ENCODE peak calls at places on chromosomes 5 and 9, in eight cellular contexts. R is activated T-cell treated with anti-CD3 and anti-CD28 coated beads, Interleukin-2, amount 50 U/mL, for 4 hours; M is stimulated activated CD8-positive, alpha-beta memory T cell treated with anti-CD3 and anti-CD28 coated beads, Interleukin-4, amount 100 ng/mL, for 1 hour; S is iris pigment epithelial cell; F is DMS79 treated with DMSO at 0.1 percent for 48 hours; G is pons; H is dermis microvascular lymphatic vessel endothelial cell; B is MV-4-11. N is an unnamed sample.

GRCh38 chr9:132238026-132238972 is 76.4 kb downstream of the NTNG2 start:
- DNase-seq in H (no peak), B (no peak), R (no peak), F (no peak), S (no peak), G (no peak), M (no peak), N (no peak)

GRCh38 chr9:98998441-98999151 is 54.9 kb downstream of the COL15A1 start:
- DNase-seq in M (peak), G (peak), R (peak), S (peak), B (peak), H (no peak), F (no peak), N (peak)

GRCh38 chr9:16410601-16411285 is 459.7 kb downstream of the BNC2 start:
- DNase-seq in R (no peak), M (no peak), B (no peak), G (no peak), H (no peak), S (peak), F (no peak), N (no peak)

GRCh38 chr9:79812507-79813261 is 240.9 kb downstream of the TLE4 start:
- DNase-seq in R (no peak), B (peak), H (no peak), S (peak), F (no peak), G (no peak), M (no peak), N (no peak)

GRCh38 chr9:134056483-134057310 is 11.1 kb downstream of the BRD3 start:
- DNase-seq in B (no peak), M (no peak), R (no peak), S (no peak), G (no peak), H (no peak), F (no peak), N (no peak)

GRCh38 chr5:141182248-141182647 is at the start of gene PCDHB16:
- DNase-seq in B (no peak), S (peak), G (peak), R (no peak), F (no peak), H (peak), M (no peak), N (no peak)

GRCh38 chr5:4571248-4571950 is 568.7 kb upstream of the ADAMTS16 start:
- DNase-seq in G (no peak), H (no peak), M (no peak), S (peak), F (no peak), R (no peak), B (no peak), N (no peak)

GRCh38 chr9:13934411-13934810 is 379.5 kb downstream of the NFIB start:
- DNase-seq in H (no peak), G (no peak), S (no peak), M (no peak), R (no peak), B (no peak), F (peak), N (no peak)

GRCh38 chr5:21049900-21050299 is 1061.9 kb upstream of the CDH18 start:
- DNase-seq in M (no peak), H (no peak), R (no peak), B (no peak), F (no peak), G (no peak), S (no peak), N (no peak)

GRCh38 chr5:149915392-149916260 is 29.0 kb downstream of the PDE6A start:
- DNase-seq in F (no peak), R (no peak), B (no peak), G (no peak), M (no peak), H (no peak), S (peak), N (no peak)

GRCh38 chr9:37913480-37914153 is 9.7 kb upstream of the SLC25A51 start:
- DNase-seq in F (peak), S (peak), B (peak), H (peak), M (peak), G (peak), R (peak), N (peak)

GRCh38 chr5:7673658-7674057 is 177.3 kb downstream of the CFAP90 start:
- DNase-seq in M (no peak), H (no peak), B (no peak), R (no peak), S (no peak), F (no peak), G (no peak), N (no peak)

GRCh38 chr9:115220339-115221009 is 102.5 kb upstream of the TNC start:
- DNase-seq in H (no peak), F (no peak), M (no peak), G (peak), R (no peak), B (no peak), S (no peak), N (no peak)

GRCh38 chr9:93667627-93668026 is 91.2 kb downstream of the PHF2 start:
- DNase-seq in M (no peak), F (no peak), B (no peak), H (no peak), G (no peak), R (no peak), S (no peak), N (no peak)

GRCh38 chr9:13358128-13358527 is 78.6 kb upstream of the MPDZ start:
- DNase-seq in S (peak), B (no peak), H (no peak), G (no peak), R (no peak), F (no peak), M (no peak), N (no peak)

GRCh38 chr9:36874921-36875320 is 159.1 kb downstream of the PAX5 start:
- DNase-seq in H (no peak), M (no peak), R (no peak), F (no peak), S (peak), G (no peak), B (peak), N (no peak)

GRCh38 chr5:127042593-127042992 is 12.2 kb upstream of the MARCHF3 start:
- DNase-seq in F (no peak), B (no peak), H (no peak), S (peak), R (no peak), G (no peak), M (no peak), N (no peak)